ENCODE peak calls at places on chromosomes 5 and 9, in eight cellular contexts. R is colonic mucosa, I is tibial artery, H is BJ, Y is neural crest cell, F is fibroblast of pulmonary artery, P is PC-3, K is lower leg skin. X is an unnamed sample.

GRCh38 chr5:127028822-127029457 is 1.4 kb downstream of the MARCHF3 start:
- DNase-seq in K (no peak), P (peak), H (no peak), Y (no peak), F (no peak), I (no peak), R (peak), X (no peak)

GRCh38 chr9:96249746-96250145 is 52.2 kb downstream of the HSD17B3 start:
- DNase-seq in Y (no peak), F (no peak), H (no peak), R (no peak), P (no peak), I (no peak), K (no peak), X (no peak)

GRCh38 chr5:17157916-17158529 is 59.4 kb upstream of the BASP1 start:
- DNase-seq in P (peak), I (no peak), R (peak), K (no peak), H (peak), F (peak), Y (no peak), X (no peak)

GRCh38 chr9:88418715-88419540 is 30.7 kb downstream of the SPIN1 start:
- DNase-seq in P (no peak), K (no peak), H (no peak), R (no peak), F (no peak), I (no peak), Y (no peak), X (no peak)

GRCh38 chr9:91863469-91863868 is 86.6 kb downstream of the ROR2 start:
- DNase-seq in K (no peak), Y (no peak), P (no peak), F (no peak), I (no peak), R (no peak), H (no peak), X (no peak)

GRCh38 chr5:96569332-96569731 is 92.8 kb upstream of the CAST start:
- DNase-seq in K (no peak), P (no peak), F (no peak), Y (no peak), R (no peak), I (no peak), H (no peak), X (no peak)

GRCh38 chr9:16308645-16309044 is 561.8 kb downstream of the BNC2 start:
- DNase-seq in H (no peak), I (no peak), Y (no peak), P (no peak), R (no peak), K (no peak), F (no peak), X (no peak)

GRCh38 chr9:69605406-69605805 is 66.8 kb downstream of the APBA1 start:
- DNase-seq in I (no peak), K (no peak), F (no peak), P (no peak), Y (no peak), R (no peak), H (no peak), X (no peak)

GRCh38 chr5:65766159-65766558 is 44.2 kb downstream of the NLN start:
- DNase-seq in I (no peak), P (no peak), H (no peak), K (no peak), R (no peak), Y (no peak), F (no peak), X (no peak)

GRCh38 chr9:91433180-91433579 is 9.5 kb upstream of the NFIL3 start:
- DNase-seq in K (no peak), P (peak), I (no peak), H (peak), F (peak), Y (no peak), R (peak), X (peak)

GRCh38 chr5:139299477-139299876 is 5.9 kb downstream of the MATR3 start:
- DNase-seq in I (no peak), R (no peak), F (no peak), K (no peak), Y (no peak), H (no peak), P (no peak), X (no peak)

GRCh38 chr9:137066096-137066861 is 4.1 kb downstream of the SAPCD2 start:
- DNase-seq in I (no peak), F (no peak), P (no peak), H (no peak), R (no peak), Y (no peak), K (no peak), X (no peak)

GRCh38 chr9:137068539-137069507 is 1.5 kb downstream of the SAPCD2 start:
- DNase-seq in F (no peak), K (no peak), R (no peak), Y (no peak), I (no peak), P (no peak), H (no peak), X (no peak)

GRCh38 chr9:137069508-137070071 is 767 bp downstream of the SAPCD2 start:
- DNase-seq in K (no peak), P (no peak), Y (no peak), I (no peak), F (no peak), R (no peak), H (no peak), X (no peak)

GRCh38 chr9:137070201-137070905 is at the start of gene SAPCD2:
- DNase-seq in K (peak), R (peak), F (peak), I (peak), Y (peak), H (no peak), P (peak), X (peak)

DNA sequence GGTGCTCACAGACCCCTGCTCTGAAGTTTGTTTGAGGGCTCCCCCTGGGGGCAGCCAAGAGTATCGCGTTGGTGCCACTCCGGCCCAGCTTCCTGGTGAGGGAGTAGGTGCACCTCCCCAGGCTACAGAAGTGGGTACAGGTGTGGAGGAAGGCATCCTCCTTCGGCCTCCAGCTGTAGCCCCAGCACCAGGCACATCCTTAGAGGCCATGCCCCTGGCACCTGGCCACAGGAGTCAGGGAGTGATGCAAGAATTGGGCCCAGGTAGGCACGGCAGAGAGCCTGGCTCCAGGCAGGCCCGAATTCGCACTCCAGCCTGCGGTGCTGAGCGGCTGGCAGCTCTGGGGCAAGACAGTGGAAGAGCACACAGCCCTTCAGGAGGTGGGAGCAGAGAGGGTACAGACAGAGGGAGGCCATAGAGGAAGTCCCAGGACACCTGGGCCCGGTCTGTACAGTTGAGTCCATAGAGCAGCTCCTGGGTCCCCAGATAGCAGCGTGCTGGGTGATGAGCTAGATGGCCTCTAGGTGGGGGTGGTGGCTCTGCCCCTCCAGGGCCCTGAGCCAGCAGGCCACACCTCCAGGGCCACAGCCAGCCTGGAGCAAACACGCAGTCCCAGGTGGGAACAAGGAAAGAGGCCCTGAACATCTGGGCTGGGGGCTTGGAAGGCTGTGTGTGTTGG is 2.4 kb downstream of the SAPCD2 start:
- DNase-seq in F (peak), H (no peak), K (peak), P (peak), I (peak), R (peak), Y (peak), X (peak)
- TF ChIP-seq CTCF in F (peak), H (peak), K (peak), P (peak), I (peak), R (peak), Y (peak), X (peak)

DNA sequence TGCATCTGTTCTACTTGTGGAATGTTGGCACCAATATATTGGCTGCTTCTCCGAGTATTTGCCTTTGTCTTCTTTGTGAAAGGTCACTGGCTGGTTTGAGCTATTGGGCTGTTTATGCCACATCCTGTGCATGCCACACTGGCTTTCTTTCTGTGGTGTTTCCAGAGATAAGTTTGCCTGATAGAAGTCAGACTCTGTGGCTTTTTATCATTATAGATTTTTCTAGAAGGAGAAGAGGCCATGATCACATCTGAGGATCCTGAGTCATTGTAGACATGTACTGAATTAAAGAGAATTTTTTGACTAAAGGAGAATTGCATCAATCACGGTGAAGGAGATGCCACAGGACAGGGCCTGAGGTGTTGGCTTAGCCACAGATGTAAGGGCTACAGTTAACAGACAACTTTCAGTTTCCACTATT is 26.5 kb upstream of the CDKN2B start:
- DNase-seq in R (no peak), K (no peak), H (no peak), P (no peak), Y (no peak), F (no peak), I (no peak), X (no peak)
- TF ChIP-seq CTCF in R (no peak), K (no peak), H (no peak), P (no peak), Y (no peak), F (no peak), I (no peak), X (no peak)

GRCh38 chr5:152511531-152512132 is 106.6 kb upstream of the NMUR2 start:
- DNase-seq in H (no peak), R (no peak), F (no peak), Y (no peak), K (no peak), I (no peak), P (no peak), X (no peak)

DNA sequence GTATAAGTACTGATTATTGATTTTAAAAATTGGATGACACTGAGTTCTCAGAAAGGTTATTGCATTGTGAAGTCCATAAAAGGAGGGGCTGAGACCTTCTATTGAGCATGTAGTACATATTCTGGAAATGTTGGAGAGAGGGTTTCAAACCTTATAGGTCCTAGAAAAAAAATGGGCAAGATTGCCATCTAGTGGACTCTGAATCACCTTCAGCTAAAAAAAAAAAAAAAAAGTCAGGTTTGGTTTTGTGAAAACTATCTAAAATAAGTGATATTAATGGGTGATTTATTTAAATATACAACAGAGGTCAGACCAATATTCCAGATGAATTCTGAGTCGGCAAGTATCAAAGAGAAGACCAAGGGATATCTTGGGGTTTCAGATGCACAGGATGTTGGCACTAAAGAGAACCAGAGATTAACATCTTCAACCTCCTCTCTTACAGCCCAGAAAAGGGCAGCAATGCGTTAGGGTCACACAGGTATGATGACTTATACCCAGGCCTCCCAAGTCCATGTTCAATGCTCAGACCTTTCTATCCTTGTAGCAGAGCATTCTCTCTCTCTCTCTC is 109.8 kb upstream of the NMUR2 start:
- DNase-seq in K (no peak), H (no peak), F (peak), R (no peak), Y (no peak), I (no peak), P (peak), X (peak)
- TF ChIP-seq CTCF in K (no peak), H (peak), F (peak), R (peak), Y (peak), I (no peak), P (peak), X (peak)

GRCh38 chr9:127396253-127396807 is 639 bp upstream of the SLC2A8 start:
- DNase-seq in F (no peak), P (no peak), R (no peak), K (peak), I (peak), Y (no peak), H (no peak), X (no peak)

GRCh38 chr9:127397722-127398647 is 1.0 kb downstream of the SLC2A8 start:
- DNase-seq in P (peak), R (peak), F (peak), H (no peak), K (no peak), Y (peak), I (peak), X (peak)

GRCh38 chr9:127395491-127396252 is 1.3 kb upstream of the SLC2A8 start:
- DNase-seq in F (no peak), H (no peak), R (no peak), Y (no peak), P (no peak), K (no peak), I (no peak), X (no peak)

GRCh38 chr9:127398715-127399400 is 1.9 kb downstream of the SLC2A8 start:
- DNase-seq in Y (no peak), F (no peak), K (no peak), I (no peak), P (no peak), H (no peak), R (no peak), X (no peak)

DNA sequence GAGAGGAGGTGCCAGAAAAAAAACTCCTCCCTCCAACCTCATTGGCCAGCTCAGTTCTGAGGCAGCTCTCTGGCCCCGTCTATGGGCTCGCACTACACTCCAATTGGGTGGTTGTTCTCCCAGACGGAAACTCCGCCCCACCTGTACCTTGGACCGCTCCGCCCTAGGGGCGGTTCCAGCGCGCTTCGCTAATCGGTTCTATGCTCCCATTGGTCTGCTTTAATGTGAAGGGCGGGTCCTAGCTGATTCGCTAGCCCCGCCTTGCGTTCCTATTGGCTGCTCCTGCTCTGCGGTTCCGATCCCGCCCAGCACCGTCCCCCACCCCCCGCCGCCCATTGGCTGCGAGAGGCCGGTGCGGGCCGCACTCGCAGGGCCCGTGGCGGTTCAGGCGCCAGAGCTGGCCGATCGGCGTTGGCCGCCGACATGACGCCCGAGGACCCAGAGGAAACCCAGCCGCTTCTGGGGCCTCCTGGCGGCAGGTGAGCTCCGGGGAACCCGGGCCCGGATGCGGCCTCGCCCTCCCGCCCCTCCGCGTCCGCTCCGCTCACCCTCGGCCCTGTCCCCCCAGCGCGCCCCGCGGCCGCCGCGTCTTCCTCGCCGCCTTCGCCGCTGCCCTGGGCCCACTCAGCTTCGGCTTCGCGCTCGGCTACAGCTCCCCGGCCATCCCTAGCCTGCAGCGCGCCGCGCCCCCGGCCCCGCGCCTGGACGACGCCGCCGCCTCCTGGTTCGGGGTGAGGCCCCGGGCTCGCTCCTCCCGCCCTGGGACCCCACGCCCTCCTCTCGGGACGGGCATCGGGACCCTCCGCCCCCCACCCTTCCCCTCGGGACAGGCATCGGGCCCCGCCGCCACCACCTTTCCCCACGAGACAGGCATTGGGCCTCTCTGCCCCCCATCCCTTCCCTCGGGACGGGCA is at the start of gene SLC2A8:
- DNase-seq in R (peak), F (peak), P (peak), Y (peak), I (peak), K (peak), H (peak), X (peak)
- TF ChIP-seq CTCF in R (peak), F (no peak), P (peak), Y (peak), I (peak), K (no peak), H (no peak), X (no peak)

GRCh38 chr9:113373255-113373654 is 3.5 kb downstream of the HDHD3 start:
- DNase-seq in H (no peak), P (no peak), Y (no peak), I (no peak), R (no peak), K (no peak), F (no peak), X (no peak)
- TF ChIP-seq CTCF in H (no peak), P (no peak), Y (no peak), I (no peak), R (no peak), K (no peak), F (no peak), X (no peak)

GRCh38 chr5:160185954-160186353 is 43.4 kb upstream of the FABP6 start:
- DNase-seq in Y (no peak), R (no peak), I (no peak), F (no peak), K (no peak), P (no peak), H (no peak), X (no peak)

GRCh38 chr5:160188968-160189319 is 40.4 kb upstream of the FABP6 start:
- DNase-seq in K (no peak), P (no peak), F (no peak), H (no peak), Y (no peak), I (no peak), R (no peak), X (no peak)

GRCh38 chr5:160188151-160188967 is 40.9 kb upstream of the FABP6 start:
- DNase-seq in H (no peak), I (peak), K (peak), Y (no peak), P (peak), F (peak), R (peak), X (peak)

GRCh38 chr5:160186480-160186879 is 42.8 kb upstream of the FABP6 start:
- DNase-seq in K (no peak), H (no peak), F (no peak), Y (no peak), I (no peak), P (no peak), R (no peak), X (no peak)

GRCh38 chr5:160187091-160187490 is 42.2 kb upstream of the FABP6 start:
- DNase-seq in P (no peak), H (no peak), I (no peak), Y (no peak), R (no peak), K (no peak), F (no peak), X (no peak)
- TF ChIP-seq CTCF in P (no peak), H (no peak), I (no peak), Y (no peak), R (no peak), K (no peak), F (no peak), X (no peak)

GRCh38 chr5:114790403-114790792 is 379.3 kb downstream of the TRIM36 start:
- DNase-seq in K (no peak), P (no peak), R (no peak), Y (no peak), I (no peak), F (no peak), H (no peak), X (no peak)

GRCh38 chr5:114789773-114790402 is 379.8 kb downstream of the TRIM36 start:
- DNase-seq in K (no peak), H (no peak), R (no peak), P (peak), I (no peak), Y (no peak), F (peak), X (peak)
- TF ChIP-seq CTCF in K (no peak), H (peak), R (peak), P (peak), I (no peak), Y (peak), F (no peak), X (peak)

DNA sequence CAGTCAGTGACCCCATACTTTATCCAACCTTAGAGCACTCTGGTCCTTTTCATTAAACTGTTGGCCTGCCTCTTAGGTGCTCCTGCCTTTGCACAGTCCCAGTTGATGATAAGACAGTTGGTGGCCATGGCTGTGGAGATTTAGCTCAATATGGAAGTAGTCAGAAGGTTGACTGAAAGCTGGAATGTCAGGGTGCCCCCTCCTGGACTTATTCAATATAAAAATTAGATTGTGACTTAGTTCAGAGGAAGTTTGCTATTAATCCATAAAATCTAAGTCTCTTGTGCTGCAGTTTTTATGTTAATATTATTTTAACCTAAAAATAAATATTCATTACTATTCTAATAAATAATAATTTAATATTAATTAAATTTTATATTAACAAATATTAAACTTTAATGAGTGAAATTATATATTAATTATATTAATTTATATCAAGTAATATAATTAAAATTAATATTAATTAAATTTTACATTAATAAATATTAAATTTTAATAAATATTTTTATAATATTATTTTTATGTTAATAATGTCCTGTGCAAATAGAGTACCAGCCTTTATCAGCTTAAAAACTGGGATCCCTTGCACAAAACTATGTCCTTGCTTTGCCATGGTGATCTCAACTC is 77.7 kb upstream of the ADAMTSL1 start:
- DNase-seq in I (no peak), P (peak), H (no peak), Y (no peak), R (no peak), K (no peak), F (peak), X (no peak)
- TF ChIP-seq CTCF in I (no peak), P (peak), H (no peak), Y (peak), R (no peak), K (no peak), F (peak), X (no peak)

GRCh38 chr9:124062172-124062571 is 50.6 kb downstream of the LHX2 start:
- DNase-seq in H (no peak), Y (no peak), P (no peak), I (no peak), R (no peak), K (no peak), F (no peak), X (no peak)
- TF ChIP-seq CTCF in H (peak), Y (peak), P (peak), I (no peak), R (no peak), K (no peak), F (peak), X (no peak)